ENCODE peak calls at places on chromosome 5, in five cellular contexts. Y is GM12865, P is fibroblast of pulmonary artery, D is ovary, I is stomach. B is an unnamed sample.

GRCh38 chr5:176803027-176803942 is 7.1 kb upstream of the UNC5A start:
- DNase-seq in Y (no peak), P (no peak), D (no peak), I (no peak), B (no peak)

GRCh38 chr5:155147222-155147621 is 133.7 kb downstream of the KIF4B start:
- DNase-seq in Y (no peak), P (peak), D (no peak), I (no peak), B (peak)

GRCh38 chr5:87229780-87230179 is 37.9 kb upstream of the RASA1 start:
- DNase-seq in Y (no peak), P (peak), D (no peak), I (no peak), B (no peak)

GRCh38 chr5:79955496-79956172 is 35.4 kb downstream of the MTX3 start:
- DNase-seq in Y (no peak), P (no peak), D (no peak), I (no peak), B (no peak)

GRCh38 chr5:7869474-7870136 is 657 bp downstream of the MTRR start:
- DNase-seq in Y (peak), P (peak), D (no peak), I (peak), B (peak)

GRCh38 chr5:156888520-156888919 is 38.4 kb downstream of the PPP1R2B start:
- DNase-seq in Y (no peak), P (no peak), D (no peak), I (no peak), B (peak)

GRCh38 chr5:154194348-154195329 is 4.1 kb downstream of the GALNT10 start:
- DNase-seq in Y (no peak), P (peak), D (no peak), I (peak), B (peak)

GRCh38 chr5:26641492-26641891 is 396.9 kb downstream of the CDH9 start:
- DNase-seq in Y (no peak), P (no peak), D (no peak), I (no peak), B (no peak)

DNA sequence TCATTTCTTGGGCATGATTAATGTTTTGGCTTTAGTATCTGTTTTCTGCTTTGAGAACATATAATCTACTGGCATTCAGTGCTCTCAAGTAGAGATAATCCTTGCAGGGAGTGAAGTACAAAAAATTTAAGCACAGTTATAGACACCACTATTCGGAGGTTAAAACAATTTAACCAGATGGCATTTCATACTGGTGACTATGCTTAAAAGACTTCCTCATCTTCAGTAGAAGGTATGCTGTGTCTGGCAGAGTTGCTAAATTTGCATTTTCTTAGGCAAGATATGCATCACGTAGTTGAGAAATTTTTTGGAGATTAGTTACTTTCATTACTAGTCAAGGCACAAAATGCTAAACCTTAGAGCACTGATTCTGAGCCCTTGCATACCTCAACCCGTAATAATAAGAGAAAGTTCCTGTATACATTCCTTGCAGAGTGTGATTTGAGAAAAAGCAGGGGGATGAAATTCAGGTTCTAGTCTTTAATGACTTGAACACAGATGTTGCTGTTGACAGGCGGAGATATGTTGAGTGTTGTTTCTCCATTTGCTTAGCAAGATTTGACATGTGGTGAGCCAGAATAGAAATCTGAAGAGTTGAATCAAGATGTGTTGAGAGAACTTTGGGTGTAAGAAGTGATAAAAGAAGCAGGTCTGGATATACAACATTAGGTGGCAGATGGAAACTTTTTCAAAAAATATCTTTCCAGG is 70.8 kb upstream of the STARD4 start:
- DNase-seq in Y (no peak), P (peak), D (no peak), I (no peak), B (peak)
- TF ChIP-seq CTCF in Y (no peak), P (no peak), D (no peak), I (no peak), B (no peak)

DNA sequence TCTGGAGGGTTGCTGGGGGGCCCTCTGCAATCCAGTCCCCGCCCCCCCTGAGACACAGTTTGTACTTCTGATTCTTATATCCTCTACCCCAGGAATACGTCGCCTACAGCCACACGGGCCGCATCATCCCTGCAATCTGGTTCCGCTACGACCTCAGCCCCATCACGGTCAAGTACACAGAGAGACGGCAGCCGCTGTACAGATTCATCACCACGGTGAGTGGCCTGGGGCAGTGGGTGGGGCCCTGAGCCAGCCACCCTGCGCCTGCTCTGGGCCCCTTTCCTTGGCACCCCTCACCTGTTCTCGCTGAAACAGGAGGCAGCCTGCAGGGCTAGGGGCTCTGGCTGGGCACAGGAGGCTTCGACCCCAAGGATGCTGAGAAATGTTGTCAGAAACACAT is 24.1 kb upstream of the RPL26L1 start:
- DNase-seq in Y (no peak), P (no peak), D (no peak), I (no peak), B (no peak)
- TF ChIP-seq CTCF in Y (no peak), P (no peak), D (no peak), I (no peak), B (no peak)

GRCh38 chr5:75055727-75056144 is 3.4 kb upstream of the GCNT4 start:
- DNase-seq in Y (no peak), P (peak), D (no peak), I (no peak), B (no peak)

GRCh38 chr5:75062925-75063531 is 10.7 kb upstream of the GCNT4 start:
- DNase-seq in Y (no peak), P (no peak), D (no peak), I (no peak), B (no peak)

GRCh38 chr5:75058986-75059508 is 6.7 kb upstream of the GCNT4 start:
- DNase-seq in Y (no peak), P (no peak), D (no peak), I (no peak), B (no peak)

GRCh38 chr5:75057551-75057950 is 5.2 kb upstream of the GCNT4 start:
- DNase-seq in Y (no peak), P (no peak), D (no peak), I (no peak), B (no peak)

GRCh38 chr5:75059887-75060286 is 7.5 kb upstream of the GCNT4 start:
- DNase-seq in Y (no peak), P (no peak), D (no peak), I (no peak), B (no peak)
- TF ChIP-seq CTCF in Y (no peak), P (no peak), D (no peak), I (no peak), B (no peak)

DNA sequence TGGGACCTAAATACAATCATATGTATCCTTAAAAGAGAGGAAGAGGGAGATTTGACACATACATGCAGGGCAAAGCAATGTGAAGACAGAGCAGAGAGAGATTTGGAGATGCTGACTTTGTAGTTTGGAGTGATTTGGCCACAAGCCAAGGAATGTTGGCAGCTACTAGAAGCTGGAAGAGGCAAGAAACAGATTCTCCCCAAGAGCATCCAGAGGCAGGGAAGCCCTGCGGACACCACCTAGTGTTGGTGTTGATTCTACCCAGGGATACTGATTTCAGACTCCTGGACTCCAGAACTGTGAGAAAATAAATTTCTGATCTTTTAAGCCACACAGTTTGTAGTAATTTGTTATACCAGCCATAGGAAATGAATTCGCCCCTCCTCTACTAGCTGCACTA is 64.9 kb upstream of the OSMR start:
- DNase-seq in Y (no peak), P (peak), D (peak), I (peak), B (peak)
- TF ChIP-seq CTCF in Y (no peak), P (peak), D (no peak), I (no peak), B (no peak)

GRCh38 chr5:140408750-140409241 is 7.2 kb downstream of the ANKHD1 start:
- DNase-seq in Y (no peak), P (no peak), D (no peak), I (no peak), B (peak)
- TF ChIP-seq CTCF in Y (no peak), P (no peak), D (no peak), I (no peak), B (no peak)

GRCh38 chr5:75891020-75891419 is 173.8 kb upstream of the POC5 start:
- DNase-seq in Y (no peak), P (no peak), D (no peak), I (no peak), B (no peak)

GRCh38 chr5:75886706-75887105 is 169.5 kb upstream of the POC5 start:
- DNase-seq in Y (no peak), P (peak), D (no peak), I (no peak), B (peak)

GRCh38 chr5:75885321-75885720 is 168.1 kb upstream of the POC5 start:
- DNase-seq in Y (no peak), P (no peak), D (no peak), I (no peak), B (no peak)

GRCh38 chr5:75890546-75890945 is 173.3 kb upstream of the POC5 start:
- DNase-seq in Y (no peak), P (no peak), D (no peak), I (no peak), B (no peak)

DNA sequence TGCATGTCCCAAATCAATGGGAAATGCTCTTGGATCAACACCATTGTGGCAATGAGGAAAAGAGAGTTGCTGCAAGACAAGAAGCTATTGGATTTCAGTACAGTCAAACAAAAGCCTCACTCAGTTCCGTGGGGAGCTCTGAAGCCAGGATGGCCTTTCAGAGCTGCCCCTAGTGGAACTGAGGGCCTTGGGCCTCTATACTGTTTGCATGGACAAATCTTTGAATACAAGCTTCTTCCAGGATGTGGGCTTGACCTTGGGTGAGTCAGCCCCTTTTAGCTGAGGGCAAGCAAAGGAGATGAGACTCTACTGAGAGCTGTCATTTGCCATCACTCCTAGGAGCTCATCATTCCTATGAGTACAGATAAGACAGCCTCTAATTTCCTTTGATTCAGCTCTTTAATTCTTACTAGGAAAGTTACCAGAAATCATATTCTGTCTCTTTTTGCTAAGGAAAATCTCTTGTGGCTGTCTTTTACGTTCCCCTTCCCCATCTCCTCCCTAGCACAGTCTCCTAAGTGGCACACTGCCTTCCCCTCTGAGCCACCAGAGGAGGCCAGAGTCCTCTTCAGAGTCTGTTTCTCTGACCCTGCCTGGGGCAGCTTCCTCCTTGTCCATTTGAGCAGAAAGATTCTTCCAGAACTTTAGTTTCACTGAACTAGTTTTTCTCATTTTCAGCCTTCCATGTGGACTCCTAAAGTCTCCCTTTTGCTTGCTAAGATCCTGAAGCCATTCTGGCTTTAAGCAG is 168.8 kb upstream of the POC5 start:
- DNase-seq in Y (peak), P (no peak), D (no peak), I (no peak), B (peak)
- TF ChIP-seq CTCF in Y (peak), P (no peak), D (no peak), I (no peak), B (no peak)

B was measured in MCF 10A.